ENCODE peak calls at places on chromosomes 4 and X, in four cellular contexts. P is posterior cingulate gyrus; K is CD8-positive, alpha-beta memory T cell; S is Right ventricle myocardium superior. W is an unnamed sample.

GRCh38 chrX:123924181-123924580 is 37.3 kb upstream of the STAG2 start:
- DNase-seq in K (no peak), S (no peak), P (no peak), W (no peak)

GRCh38 chrX:72180539-72180938 is 1.0 kb upstream of the PIN4 start:
- DNase-seq in S (no peak), P (no peak), K (no peak), W (no peak)

GRCh38 chr4:55736605-55737183 is 82.9 kb upstream of the EXOC1L start:
- DNase-seq in S (no peak), K (no peak), P (no peak), W (no peak)

GRCh38 chrX:9337056-9337455 is 127.8 kb upstream of the TBL1X start:
- DNase-seq in S (no peak), K (no peak), P (peak; percentile 58), W (no peak)

GRCh38 chr4:40992472-40993298 is 221.7 kb downstream of the APBB2 start:
- DNase-seq in P (no peak), K (no peak), S (no peak), W (no peak)

GRCh38 chrX:11968991-11969390 is 169.3 kb upstream of the FRMPD4 start:
- DNase-seq in S (no peak), P (no peak), K (no peak), W (no peak)

GRCh38 chr4:187128971-187129370 is 405.3 kb upstream of the FAT1 start:
- DNase-seq in P (no peak), K (no peak), S (no peak), W (no peak)

GRCh38 chr4:27001398-27002164 is 140.9 kb downstream of the STIM2 start:
- DNase-seq in S (no peak), K (no peak), P (no peak), W (no peak)

GRCh38 chr4:85715996-85716737 is 241.2 kb downstream of the ARHGAP24 start:
- DNase-seq in K (no peak), P (no peak), S (no peak), W (no peak)

GRCh38 chrX:27679281-27679680 is 89.1 kb downstream of the DCAF8L2 start:
- DNase-seq in S (no peak), K (no peak), P (no peak), W (no peak)

GRCh38 chrX:9320940-9321339 is 143.9 kb upstream of the TBL1X start:
- DNase-seq in P (no peak), S (no peak), K (no peak), W (no peak)

GRCh38 chrX:139194571-139195280 is 335.8 kb upstream of the F9 start:
- DNase-seq in P (no peak), K (no peak), S (peak; percentile 36), W (no peak)

GRCh38 chr4:15003891-15004700 is 1.8 kb downstream of the CPEB2 start:
- DNase-seq in K (peak; percentile 44), S (peak; percentile 75), P (peak; percentile 39), W (peak; percentile 82)

W was measured in suprapubic skin.